ENCODE peak calls at places on chromosome 14, in five cellular contexts. C is H1, R is GM23338, P is breast epithelium, K is vagina. M is an unnamed sample.

GRCh38 chr14:81400852-81401251 is 728 bp upstream of the STON2 start:
- DNase-seq in C (no peak), R (peak; percentile 42), P (peak; percentile 96), K (no peak), M (peak; percentile 72)

GRCh38 chr14:99333841-99334240 is 61.8 kb upstream of the BCL11B start:
- DNase-seq in C (no peak), R (no peak), P (no peak), K (no peak), M (no peak)

GRCh38 chr14:73762375-73762822 is 48.2 kb upstream of the PNMA1 start:
- DNase-seq in C (no peak), R (no peak), P (no peak), K (no peak), M (peak; percentile 70)

GRCh38 chr14:72451081-72451972 is 442.6 kb downstream of the DPF3 start:
- DNase-seq in C (no peak), R (no peak), P (no peak), K (no peak), M (peak; percentile 17)

GRCh38 chr14:90061849-90062794 is at the start of gene KCNK13:
- DNase-seq in C (no peak), R (peak; percentile 72), P (no peak), K (no peak), M (peak; percentile 11)

GRCh38 chr14:55814873-55815272 is 234.9 kb downstream of the KTN1 start:
- DNase-seq in C (no peak), R (no peak), P (no peak), K (no peak), M (no peak)

GRCh38 chr14:100448376-100448775 is 125.2 kb downstream of the SLC25A47 start:
- DNase-seq in C (no peak), R (no peak), P (no peak), K (no peak), M (no peak)

GRCh38 chr14:61355892-61356325 is 34.5 kb downstream of the PRKCH start:
- DNase-seq in C (peak; percentile 54), R (peak; percentile 81), P (peak; percentile 83), K (no peak), M (no peak)

GRCh38 chr14:61438860-61439765 is 117.7 kb downstream of the PRKCH start:
- DNase-seq in C (no peak), R (peak; percentile 76), P (peak; percentile 75), K (no peak), M (peak; percentile 36)

DNA sequence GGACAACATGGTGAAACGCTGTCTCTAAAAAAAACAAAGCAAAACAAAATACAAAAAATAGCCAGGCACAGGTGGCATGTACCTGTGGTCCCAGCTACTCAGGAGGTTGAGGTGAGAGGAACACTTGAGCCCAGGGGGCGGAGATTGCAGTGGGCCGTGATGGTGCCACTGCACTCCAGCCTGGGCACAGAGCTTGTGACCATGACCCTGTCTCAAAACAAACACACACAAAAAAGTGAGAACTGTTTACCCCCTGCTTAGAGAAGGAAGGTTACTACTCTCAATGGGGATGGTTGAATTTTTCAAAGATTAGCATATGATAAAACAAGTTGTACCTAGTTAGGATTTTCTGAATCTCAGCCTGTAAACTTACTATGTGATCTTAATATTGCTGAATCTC is 68.0 kb downstream of the ZFP36L1 start:
- DNase-seq in C (no peak), R (no peak), P (no peak), K (no peak), M (no peak)
- TF ChIP-seq CTCF in C (no peak), R (no peak), P (no peak), K (no peak), M (no peak)

GRCh38 chr14:77026166-77026929 is 2.2 kb downstream of the IRF2BPL start:
- DNase-seq in C (no peak), R (peak; percentile 56), P (no peak), K (no peak), M (no peak)
- TF ChIP-seq POLR2AphosphoS5 in C (no peak), R (peak; percentile 23), P (peak; percentile 48), K (no peak), M (peak; percentile 28)

GRCh38 chr14:91931478-91932088 is 15.9 kb downstream of the FBLN5 start:
- DNase-seq in C (no peak), R (no peak), P (no peak), K (no peak), M (no peak)
- TF ChIP-seq CTCF in C (no peak), R (no peak), P (no peak), K (no peak), M (no peak)

DNA sequence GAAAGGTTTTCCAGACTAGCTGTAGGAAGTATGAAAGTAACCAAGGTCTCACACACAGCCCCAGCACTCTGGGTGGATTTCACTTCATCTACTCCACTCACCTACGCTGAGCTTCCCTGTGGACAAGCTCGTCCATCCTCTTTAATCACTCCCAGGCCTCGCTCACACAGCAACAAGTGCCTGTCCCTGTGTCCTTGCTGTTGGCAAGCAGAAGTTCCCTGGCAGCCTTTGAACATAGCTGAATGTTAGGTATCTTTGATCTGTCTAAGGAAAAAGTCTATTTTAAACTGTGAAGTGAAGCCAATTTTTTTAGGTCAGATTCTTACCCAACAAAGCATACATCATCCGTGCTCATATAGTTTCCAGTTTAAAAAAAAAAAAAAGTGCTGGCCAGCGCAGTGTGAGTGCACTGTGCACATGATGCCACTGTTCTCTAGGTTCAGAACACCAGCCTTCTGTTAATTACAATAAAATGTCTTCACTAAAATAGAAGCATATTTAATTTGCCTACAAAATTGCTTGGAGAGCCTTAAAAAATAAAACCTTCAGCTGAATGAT is 36.4 kb downstream of the PPP2R5C start:
- DNase-seq in C (no peak), R (no peak), P (no peak), K (no peak), M (no peak)
- TF ChIP-seq POLR2AphosphoS5 in C (no peak), R (no peak), P (no peak), K (no peak), M (no peak)

DNA sequence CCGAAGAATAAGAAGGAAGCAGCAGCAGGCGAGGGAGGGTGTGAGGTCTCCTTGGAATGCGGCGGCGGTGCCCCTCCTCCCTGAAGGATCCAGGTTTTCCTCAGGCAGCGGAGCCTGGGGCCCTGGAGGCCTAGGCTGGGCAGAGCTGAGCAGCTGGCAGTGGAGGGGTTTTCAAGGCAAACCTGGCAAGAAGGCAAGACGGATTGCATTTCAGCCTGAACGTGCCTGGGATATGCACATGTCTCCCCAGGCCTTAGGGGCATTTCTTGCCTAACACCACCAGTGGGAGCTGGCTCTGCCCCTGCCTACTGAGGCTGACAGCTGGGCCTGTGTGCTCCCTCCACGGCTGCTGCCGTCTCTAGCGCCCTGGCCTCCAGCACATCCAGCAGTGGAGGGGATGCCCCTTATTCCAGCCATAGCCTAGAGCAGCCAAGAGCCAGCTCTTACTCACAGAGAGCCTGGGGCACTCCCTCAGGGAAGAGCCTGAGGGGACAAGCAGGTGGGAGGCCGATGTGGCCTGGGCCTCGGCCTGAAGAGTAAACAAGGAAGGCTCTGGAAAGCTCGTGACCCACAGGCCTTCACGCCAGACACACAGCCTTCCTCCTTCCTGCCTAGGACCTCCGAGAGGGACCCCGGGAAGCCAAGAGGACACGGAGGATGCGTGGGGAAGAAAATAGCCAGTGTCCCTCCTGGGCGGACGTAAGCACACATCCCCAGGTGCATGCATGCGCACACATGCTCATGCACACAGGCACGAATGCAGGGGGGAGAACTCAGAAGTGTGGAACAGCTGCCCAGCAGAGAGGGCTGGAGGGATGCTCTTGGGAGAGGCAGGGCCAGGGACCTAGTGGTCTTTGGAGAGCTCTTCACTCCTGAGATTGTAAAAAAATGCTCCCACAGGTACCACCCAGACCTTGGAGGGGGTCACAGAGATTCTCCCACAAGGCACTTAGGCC is 23.0 kb upstream of the EIF2B2 start:
- DNase-seq in C (no peak), R (peak; percentile 71), P (no peak), K (no peak), M (no peak)
- TF ChIP-seq CTCF in C (no peak), R (no peak), P (no peak), K (no peak), M (no peak)

GRCh38 chr14:63435204-63435603 is 108.0 kb downstream of the PPP2R5E start:
- DNase-seq in C (no peak), R (no peak), P (no peak), K (no peak), M (no peak)

GRCh38 chr14:63435838-63436237 is 107.3 kb downstream of the PPP2R5E start:
- DNase-seq in C (no peak), R (no peak), P (peak; percentile 45), K (no peak), M (peak; percentile 57)

GRCh38 chr14:63443361-63443760 is 99.8 kb downstream of the PPP2R5E start:
- DNase-seq in C (no peak), R (no peak), P (no peak), K (no peak), M (no peak)

GRCh38 chr14:63436286-63437098 is 106.7 kb downstream of the PPP2R5E start:
- DNase-seq in C (no peak), R (no peak), P (no peak), K (no peak), M (no peak)

DNA sequence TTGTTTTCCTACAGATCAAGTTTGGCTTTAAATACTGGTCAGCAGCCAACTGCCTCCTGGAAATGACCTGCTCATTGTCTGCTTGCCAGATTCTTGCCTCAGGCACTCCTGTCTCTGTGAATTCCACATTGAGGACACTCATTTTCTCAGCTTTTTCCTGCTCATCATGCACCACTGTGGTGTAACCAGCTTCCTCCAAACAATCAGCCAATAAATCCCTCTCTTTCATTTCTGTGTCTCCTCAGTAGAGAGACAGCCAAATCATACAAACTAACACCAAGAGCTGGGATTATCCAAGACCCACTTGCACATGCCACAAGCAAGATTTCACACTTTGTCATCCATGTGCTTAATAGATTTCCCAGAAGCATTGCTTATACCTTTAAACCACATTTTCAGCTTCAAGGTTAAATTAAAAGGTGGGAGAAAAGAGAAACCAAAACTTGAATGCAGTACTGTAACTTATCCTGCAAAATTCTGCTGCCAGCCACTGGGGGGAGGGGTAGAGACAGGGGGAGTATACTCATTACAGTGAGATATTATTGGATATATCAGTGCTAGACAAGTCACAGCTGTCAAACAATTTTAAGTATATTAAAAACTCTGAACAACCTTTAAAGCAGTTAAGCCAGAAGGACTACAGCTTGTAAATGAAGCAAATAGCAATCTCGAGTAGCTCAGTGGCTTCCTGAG is 105.0 kb downstream of the PPP2R5E start:
- DNase-seq in C (no peak), R (peak; percentile 36), P (peak; percentile 89), K (no peak), M (peak; percentile 58)
- TF ChIP-seq POLR2AphosphoS5 in C (no peak), R (no peak), P (peak; percentile 70), K (peak; percentile 39), M (peak; percentile 62)

GRCh38 chr14:69675246-69675583 is 63.8 kb downstream of the SUSD6 start:
- DNase-seq in C (no peak), R (no peak), P (no peak), K (no peak), M (no peak)
- TF ChIP-seq CTCF in C (no peak), R (no peak), P (no peak), K (no peak), M (no peak)

GRCh38 chr14:87131879-87132278 is 861.1 kb downstream of the GALC start:
- DNase-seq in C (no peak), R (peak; percentile 35), P (no peak), K (no peak), M (no peak)
- TF ChIP-seq POLR2AphosphoS5 in C (no peak), R (no peak), P (no peak), K (no peak), M (no peak)